ENCODE peak calls at places on chromosomes 4 and X, in four cellular contexts. One of them, this sample, is unnamed.

GRCh38 chr4:84455697-84456096 is 43.4 kb downstream of the NKX6-1 start:
- DNase-seq in K562: no peak
- DNase-seq in HepG2: no peak
- DNase-seq in GM12878: no peak
- DNase-seq in this sample: no peak

GRCh38 chr4:93317571-93317970 is 511.0 kb upstream of the ATOH1 start:
- DNase-seq in GM12878: no peak
- DNase-seq in HepG2: no peak
- DNase-seq in K562: no peak
- DNase-seq in this sample: no peak

GRCh38 chr4:112832493-112832892 is 195.6 kb downstream of the LARP7 start:
- DNase-seq in GM12878: no peak
- DNase-seq in HepG2: no peak
- DNase-seq in K562: no peak
- DNase-seq in this sample: no peak

GRCh38 chr4:16598241-16599224 is 299.9 kb downstream of the LDB2 start:
- DNase-seq in GM12878: no peak
- DNase-seq in K562: no peak
- DNase-seq in HepG2: peak
- DNase-seq in this sample: no peak

GRCh38 chr4:127055349-127055748 is 577.4 kb upstream of the INTU start:
- DNase-seq in HepG2: no peak
- DNase-seq in GM12878: no peak
- DNase-seq in K562: no peak
- DNase-seq in this sample: no peak

GRCh38 chr4:177242651-177243296 is 66.9 kb upstream of the NEIL3 start:
- DNase-seq in HepG2: no peak
- DNase-seq in K562: no peak
- DNase-seq in GM12878: no peak
- DNase-seq in this sample: no peak

GRCh38 chrX:44705817-44706551 is 137.8 kb upstream of the DUSP21 start:
- DNase-seq in GM12878: no peak
- DNase-seq in K562: peak
- DNase-seq in HepG2: peak
- DNase-seq in this sample: no peak

GRCh38 chr4:24802648-24803047 is 7.3 kb downstream of the SOD3 start:
- DNase-seq in K562: no peak
- DNase-seq in HepG2: no peak
- DNase-seq in GM12878: no peak
- DNase-seq in this sample: no peak

GRCh38 chr4:92236907-92237306 is 66.9 kb upstream of the GRID2 start:
- DNase-seq in K562: no peak
- DNase-seq in GM12878: no peak
- DNase-seq in HepG2: no peak
- DNase-seq in this sample: no peak

GRCh38 chr4:169337510-169337909 is 66.8 kb upstream of the SH3RF1 start:
- DNase-seq in K562: no peak
- DNase-seq in HepG2: no peak
- DNase-seq in GM12878: no peak
- DNase-seq in this sample: no peak

GRCh38 chr4:150280081-150280950 is 202.1 kb downstream of the DCLK2 start:
- DNase-seq in GM12878: no peak
- DNase-seq in K562: no peak
- DNase-seq in HepG2: no peak
- DNase-seq in this sample: no peak

GRCh38 chr4:150253416-150253815 is 175.2 kb downstream of the DCLK2 start:
- DNase-seq in GM12878: no peak
- DNase-seq in K562: no peak
- DNase-seq in HepG2: no peak
- DNase-seq in this sample: no peak

GRCh38 chr4:3241905-3242304 is 7.1 kb upstream of the MSANTD1 start:
- DNase-seq in HepG2: no peak
- DNase-seq in GM12878: no peak
- DNase-seq in K562: peak
- DNase-seq in this sample: no peak

GRCh38 chr4:147927377-147928137 is 195.7 kb downstream of the ARHGAP10 start:
- DNase-seq in GM12878: no peak
- DNase-seq in HepG2: no peak
- DNase-seq in K562: no peak
- DNase-seq in this sample: peak

GRCh38 chrX:15221321-15221720 is 48.6 kb downstream of the ASB9 start:
- DNase-seq in GM12878: no peak
- DNase-seq in HepG2: no peak
- DNase-seq in K562: no peak
- DNase-seq in this sample: no peak

GRCh38 chrX:139762400-139763183 is 54.6 kb upstream of the MCF2 start:
- DNase-seq in GM12878: no peak
- DNase-seq in HepG2: no peak
- DNase-seq in K562: no peak
- DNase-seq in this sample: no peak

GRCh38 chrX:139770366-139770765 is 62.4 kb upstream of the MCF2 start:
- DNase-seq in GM12878: no peak
- DNase-seq in K562: no peak
- DNase-seq in HepG2: no peak
- DNase-seq in this sample: no peak

DNA sequence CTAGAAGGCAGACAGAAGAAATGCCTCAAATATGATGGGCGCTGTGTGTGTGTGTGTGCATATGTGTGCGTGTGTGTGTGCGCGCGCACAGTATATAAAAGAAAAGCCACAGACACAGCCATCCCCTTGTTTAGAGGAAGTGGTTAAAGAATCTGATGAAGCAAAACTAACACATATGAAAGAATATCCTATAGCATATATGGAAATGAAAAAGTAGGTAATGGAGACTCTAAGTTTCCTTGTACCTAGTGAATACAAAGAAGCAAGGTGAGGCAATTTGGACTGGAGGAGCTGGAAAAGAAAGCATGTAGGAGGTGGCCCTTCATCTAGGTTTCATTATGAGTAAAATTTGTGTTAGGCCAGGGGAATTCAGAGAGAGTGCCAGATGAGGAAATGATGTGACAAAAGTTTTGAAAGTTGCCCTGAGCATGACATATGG is 58.6 kb upstream of the MCF2 start:
- DNase-seq in HepG2: no peak
- DNase-seq in K562: no peak
- DNase-seq in GM12878: peak
- DNase-seq in this sample: no peak
- TF ChIP-seq FOXK2 in HepG2: no peak
- TF ChIP-seq FOXK2 in K562: no peak
- TF ChIP-seq FOXK2 in GM12878: no peak
- TF ChIP-seq FOXK2 in this sample: no peak

GRCh38 chr4:121927948-121928347 is 23.9 kb downstream of the TRPC3 start:
- DNase-seq in GM12878: no peak
- DNase-seq in K562: no peak
- DNase-seq in HepG2: no peak
- DNase-seq in this sample: no peak
- TF ChIP-seq SP1 in GM12878: no peak
- TF ChIP-seq SP1 in K562: no peak
- TF ChIP-seq SP1 in HepG2: no peak
- TF ChIP-seq SP1 in this sample: no peak

DNA sequence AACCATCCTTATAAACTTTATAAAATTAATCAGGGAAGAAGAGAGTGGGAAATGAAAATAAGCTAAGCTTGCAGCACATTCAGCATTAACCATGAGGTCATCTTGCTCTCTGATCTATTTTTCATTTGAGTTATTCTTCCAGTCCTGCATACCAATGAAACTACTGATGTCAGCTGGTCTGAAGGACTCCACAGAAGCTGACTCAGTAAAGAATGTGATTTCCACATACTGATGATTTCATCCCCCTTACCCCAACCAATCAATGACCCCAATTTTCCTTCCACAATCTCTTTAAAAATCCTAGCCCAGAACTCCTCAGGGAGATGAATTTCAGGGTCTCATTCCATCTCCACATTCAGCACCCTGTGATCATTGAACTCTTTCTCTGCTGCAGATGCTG is 18.8 kb upstream of the DSPP start:
- DNase-seq in HepG2: no peak
- DNase-seq in K562: no peak
- DNase-seq in GM12878: no peak
- DNase-seq in this sample: no peak
- TF ChIP-seq FOXK2 in HepG2: no peak
- TF ChIP-seq FOXK2 in K562: no peak
- TF ChIP-seq FOXK2 in GM12878: no peak
- TF ChIP-seq FOXK2 in this sample: no peak

DNA sequence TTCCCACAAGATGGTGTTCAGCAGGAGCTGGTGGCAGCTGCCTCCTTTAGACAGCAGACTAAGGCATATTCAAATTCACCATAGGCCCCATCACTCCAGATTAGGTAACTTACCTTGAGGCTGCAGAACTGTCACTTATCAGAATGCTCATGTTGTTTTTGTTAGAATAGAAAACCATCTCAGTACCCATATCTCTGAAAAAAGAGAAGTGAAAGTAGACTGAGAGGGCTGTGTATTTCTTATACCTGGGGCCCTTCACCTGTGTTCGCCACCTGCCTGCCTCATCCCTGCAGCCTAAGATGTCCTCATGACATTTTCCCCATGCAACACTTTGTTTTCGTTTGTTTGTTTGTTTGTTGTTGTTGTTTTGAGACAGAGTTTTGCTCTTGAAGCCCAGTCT is 32.9 kb upstream of the SPRY1 start:
- DNase-seq in K562: no peak
- DNase-seq in GM12878: no peak
- DNase-seq in HepG2: no peak
- DNase-seq in this sample: no peak
- TF ChIP-seq SP1 in K562: no peak
- TF ChIP-seq SP1 in GM12878: no peak
- TF ChIP-seq SP1 in HepG2: no peak
- TF ChIP-seq SP1 in this sample: no peak

GRCh38 chrX:18076434-18076833 is 144.3 kb downstream of the BEND2 start:
- DNase-seq in HepG2: no peak
- DNase-seq in K562: no peak
- DNase-seq in GM12878: no peak
- DNase-seq in this sample: no peak

GRCh38 chrX:18075603-18076002 is 145.1 kb downstream of the BEND2 start:
- DNase-seq in GM12878: no peak
- DNase-seq in K562: no peak
- DNase-seq in HepG2: no peak
- DNase-seq in this sample: no peak
- TF ChIP-seq FOXK2 in GM12878: no peak
- TF ChIP-seq FOXK2 in K562: no peak
- TF ChIP-seq FOXK2 in HepG2: no peak
- TF ChIP-seq FOXK2 in this sample: no peak

GRCh38 chr4:56038763-56039162 is 90.0 kb downstream of the CEP135 start:
- DNase-seq in GM12878: no peak
- DNase-seq in HepG2: no peak
- DNase-seq in K562: no peak
- DNase-seq in this sample: no peak
- TF ChIP-seq SP1 in GM12878: no peak
- TF ChIP-seq SP1 in HepG2: no peak
- TF ChIP-seq SP1 in K562: no peak
- TF ChIP-seq SP1 in this sample: no peak

DNA sequence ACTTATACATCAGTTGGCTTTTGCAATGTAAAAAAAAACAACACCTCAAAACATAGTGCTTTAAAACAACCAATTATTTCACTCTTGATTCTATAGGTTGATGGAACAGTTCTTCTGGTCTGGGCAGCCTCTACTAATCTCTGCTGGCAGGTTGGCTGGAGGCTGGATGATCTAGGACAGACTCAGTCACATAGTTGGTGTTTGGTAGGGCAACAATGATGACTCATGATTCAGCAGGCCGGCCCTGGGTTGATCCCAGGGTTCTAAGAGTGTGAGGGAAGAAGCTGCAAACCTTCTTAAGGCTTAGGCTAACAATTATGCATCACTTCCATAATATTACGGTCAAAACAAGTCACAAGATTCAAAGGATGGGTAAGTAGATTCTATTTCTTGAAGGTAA is 558.2 kb downstream of the ZNF674 start:
- DNase-seq in K562: no peak
- DNase-seq in GM12878: no peak
- DNase-seq in HepG2: no peak
- DNase-seq in this sample: no peak
- TF ChIP-seq FOXK2 in K562: no peak
- TF ChIP-seq FOXK2 in GM12878: no peak
- TF ChIP-seq FOXK2 in HepG2: no peak
- TF ChIP-seq FOXK2 in this sample: no peak

DNA sequence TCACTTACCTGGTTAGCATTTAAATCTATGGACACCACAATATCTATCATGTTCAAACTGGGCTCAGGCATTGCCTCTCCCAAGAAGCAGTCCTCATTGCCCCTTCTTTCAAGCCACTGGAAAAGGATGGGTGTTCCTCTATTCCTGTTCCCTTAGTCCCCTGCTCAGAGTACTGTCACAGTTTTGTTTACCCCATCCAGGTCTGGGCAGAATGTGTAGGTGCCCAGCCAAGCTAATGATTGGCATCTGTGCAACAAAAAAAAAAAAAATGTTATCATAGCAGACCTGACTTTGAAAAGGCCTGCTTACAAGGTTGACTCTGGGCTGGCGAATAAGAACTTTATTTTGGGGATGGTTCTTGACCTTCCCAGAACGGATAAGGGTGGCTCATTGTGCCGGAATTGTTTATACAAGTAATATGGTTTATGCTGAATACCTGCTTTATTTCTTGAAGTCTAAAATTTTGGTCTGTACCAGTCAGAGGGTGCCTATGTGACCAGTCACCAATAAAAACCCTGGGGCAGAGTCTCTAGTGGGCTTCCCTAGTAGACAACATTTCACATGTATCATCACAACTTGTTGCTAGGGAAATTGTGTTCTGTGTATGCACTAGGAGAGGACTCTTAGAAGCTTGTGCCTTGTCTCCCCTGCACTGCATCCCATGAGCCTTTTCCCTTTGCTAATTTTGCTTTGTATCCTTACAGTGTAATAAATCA is 47.9 kb downstream of the JADE3 start:
- DNase-seq in GM12878: no peak
- DNase-seq in K562: no peak
- DNase-seq in HepG2: no peak
- DNase-seq in this sample: no peak
- TF ChIP-seq SP1 in GM12878: no peak
- TF ChIP-seq SP1 in K562: no peak
- TF ChIP-seq SP1 in HepG2: no peak
- TF ChIP-seq SP1 in this sample: no peak

DNA sequence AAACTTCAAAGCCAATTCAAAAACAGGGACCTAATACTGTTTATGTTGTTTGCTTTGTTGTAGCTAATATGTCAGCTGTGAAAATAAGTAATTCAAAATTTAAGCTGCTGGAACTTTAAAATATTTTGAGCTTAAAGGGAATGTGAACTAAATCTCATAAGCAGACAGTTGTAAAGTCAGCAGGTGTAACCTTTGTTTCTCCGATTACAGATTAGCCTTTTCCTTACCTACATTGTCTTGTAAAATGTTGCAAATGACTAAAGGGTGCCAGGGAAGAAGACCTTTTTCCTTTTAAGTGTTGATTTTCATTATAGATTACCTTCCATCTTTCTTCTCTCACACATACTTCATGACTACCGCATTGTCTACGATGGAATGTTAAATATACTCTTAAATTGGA is 405.1 kb downstream of the KCNIP4 start:
- DNase-seq in GM12878: no peak
- DNase-seq in HepG2: no peak
- DNase-seq in K562: no peak
- DNase-seq in this sample: no peak
- TF ChIP-seq FOXK2 in GM12878: no peak
- TF ChIP-seq FOXK2 in HepG2: no peak
- TF ChIP-seq FOXK2 in K562: no peak
- TF ChIP-seq FOXK2 in this sample: no peak